ENCODE peak calls at places on chromosomes 7 and 10, in four cellular contexts. Q, Z, G and K are unnamed samples.

GRCh38 chr7:157405914-157406810 is 69.4 kb downstream of the DNAJB6 start:
- DNase-seq in Z (no peak), Q (peak; percentile 55), G (no peak), K (peak; percentile 35)

GRCh38 chr10:107544706-107545520 is 380.4 kb upstream of the SORCS1 start:
- DNase-seq in Z (peak; percentile 49), Q (no peak), G (no peak), K (no peak)

GRCh38 chr10:78802406-78802805 is 266.4 kb upstream of the ZMIZ1 start:
- DNase-seq in Q (no peak), Z (no peak), G (no peak), K (no peak)

GRCh38 chr10:89646833-89647570 is 2.0 kb upstream of the PANK1 start:
- DNase-seq in Q (no peak), G (peak; percentile 49), Z (no peak), K (no peak)

GRCh38 chr7:101948650-101949049 is 131.2 kb downstream of the CUX1 start:
- DNase-seq in Z (no peak), G (no peak), Q (no peak), K (no peak)

GRCh38 chr7:137642031-137642430 is 204.7 kb downstream of the DGKI start:
- DNase-seq in G (no peak), Z (no peak), Q (no peak), K (no peak)

GRCh38 chr7:142857625-142858024 is 2.7 kb downstream of the EPHB6 start:
- DNase-seq in Q (no peak), G (no peak), Z (no peak), K (no peak)

GRCh38 chr10:47166405-47166777 is 133.6 kb upstream of the GDF10 start:
- DNase-seq in G (no peak), Q (no peak), Z (no peak), K (no peak)

GRCh38 chr10:111348049-111348448 is 271.2 kb downstream of the ADRA2A start:
- DNase-seq in G (no peak), Q (no peak), Z (no peak), K (no peak)